ENCODE peak calls at places on chromosome 17, in nine cellular contexts. B is fibroblast of lung, Z is astrocyte of the cerebellum, Q is mucosa of descending colon, U is suprapubic skin, W is lower leg skin, N is right atrium auricular region, Y is cardiac muscle cell, K is A549. V is an unnamed sample.

GRCh38 chr17:58326609-58327341 is 1.8 kb downstream of the TSPOAP1 start:
- DNase-seq in B (no peak), Z (no peak), Q (peak; percentile 23), U (no peak), W (no peak), N (no peak), Y (no peak), K (no peak), V (no peak)

GRCh38 chr17:10879110-10879509 is 41.2 kb upstream of the PIRT start:
- DNase-seq in B (no peak), Z (no peak), Q (peak; percentile 71), U (no peak), W (no peak), N (no peak), Y (peak; percentile 61), K (peak; percentile 30), V (no peak)

GRCh38 chr17:51456942-51457341 is 196.6 kb downstream of the UTP18 start:
- DNase-seq in B (no peak), Z (no peak), Q (no peak), U (no peak), W (no peak), N (no peak), Y (no peak), K (peak; percentile 47), V (no peak)

GRCh38 chr17:21397341-21398050 is 21.3 kb downstream of the KCNJ12 start:
- DNase-seq in B (peak; percentile 55), Z (peak; percentile 20), Q (no peak), U (no peak), W (peak; percentile 26), N (no peak), Y (peak; percentile 61), K (no peak), V (peak; percentile 38)

GRCh38 chr17:77862890-77863813 is 95.4 kb upstream of the TNRC6C start:
- DNase-seq in B (no peak), Z (no peak), Q (peak; percentile 57), U (no peak), W (no peak), N (no peak), Y (no peak), K (no peak), V (no peak)

GRCh38 chr17:80667462-80668277 is 123.0 kb downstream of the RPTOR start:
- DNase-seq in B (no peak), Z (no peak), Q (peak; percentile 20), U (no peak), W (no peak), N (no peak), Y (no peak), K (no peak), V (no peak)

GRCh38 chr17:62757518-62757951 is 50.6 kb downstream of the MARCHF10 start:
- DNase-seq in B (peak; percentile 58), Z (no peak), Q (no peak), U (no peak), W (no peak), N (no peak), Y (no peak), K (no peak), V (no peak)

GRCh38 chr17:79294459-79295071 is 219.9 kb downstream of the ENGASE start:
- DNase-seq in B (peak; percentile 32), Z (peak; percentile 9), Q (peak; percentile 76), U (no peak), W (no peak), N (no peak), Y (peak; percentile 91), K (peak; percentile 49), V (no peak)

GRCh38 chr17:50129946-50130777 is at the start of gene SAMD14:
- DNase-seq in B (no peak), Z (no peak), Q (no peak), U (no peak), W (no peak), N (no peak), Y (no peak), K (no peak), V (no peak)

GRCh38 chr17:79433396-79433795 is 177.5 kb downstream of the RBFOX3 start:
- DNase-seq in B (no peak), Z (no peak), Q (no peak), U (no peak), W (no peak), N (no peak), Y (no peak), K (peak; percentile 76), V (no peak)

GRCh38 chr17:43085489-43085888 is 39.7 kb downstream of the BRCA1 start:
- DNase-seq in B (peak; percentile 36), Z (peak; percentile 15), Q (no peak), U (no peak), W (no peak), N (no peak), Y (peak; percentile 56), K (peak; percentile 46), V (no peak)

GRCh38 chr17:76360461-76360860 is 6.7 kb upstream of the PRPSAP1 start:
- DNase-seq in B (no peak), Z (no peak), Q (no peak), U (no peak), W (no peak), N (no peak), Y (no peak), K (no peak), V (no peak)

GRCh38 chr17:44969144-44969780 is 1.2 kb upstream of the C1QL1 start:
- DNase-seq in B (no peak), Z (no peak), Q (no peak), U (no peak), W (no peak), N (no peak), Y (no peak), K (no peak), V (no peak)

GRCh38 chr17:17696871-17697633 is 15.8 kb downstream of the RAI1 start:
- DNase-seq in B (no peak), Z (no peak), Q (no peak), U (no peak), W (no peak), N (no peak), Y (no peak), K (no peak), V (no peak)

GRCh38 chr17:39929657-39930407 is 2.3 kb downstream of the LRRC3C start:
- DNase-seq in B (peak; percentile 60), Z (peak; percentile 59), Q (no peak), U (no peak), W (no peak), N (no peak), Y (no peak), K (peak; percentile 55), V (peak; percentile 65)

GRCh38 chr17:17236295-17237025 is 508 bp downstream of the FLCN start:
- DNase-seq in B (peak; percentile 14), Z (peak; percentile 6), Q (no peak), U (peak; percentile 77), W (no peak), N (no peak), Y (no peak), K (peak; percentile 36), V (no peak)

GRCh38 chr17:67025216-67025792 is 19.1 kb upstream of the CACNG1 start:
- DNase-seq in B (no peak), Z (no peak), Q (peak; percentile 90), U (no peak), W (no peak), N (no peak), Y (no peak), K (no peak), V (no peak)

GRCh38 chr17:59851431-59852375 is 41.0 kb downstream of the TUBD1 start:
- DNase-seq in B (peak; percentile 100), Z (peak; percentile 80), Q (peak; percentile 63), U (peak; percentile 90), W (peak; percentile 79), N (no peak), Y (no peak), K (peak; percentile 90), V (no peak)

GRCh38 chr17:869567-870530 is 87.7 kb downstream of the MRM3 start:
- DNase-seq in B (peak; percentile 60), Z (no peak), Q (no peak), U (peak; percentile 81), W (peak; percentile 63), N (no peak), Y (no peak), K (peak; percentile 56), V (peak; percentile 77)
- H3K4me3 ChIP-seq in B (peak overlapping the region; percentile 21), Z (no peak overlapping the region), Q (no peak overlapping the region), U (peak overlapping the region; percentile 4), W (no peak overlapping the region), N (peak overlapping the region; percentile 29), Y (no peak overlapping the region), K (no peak overlapping the region), V (peak overlapping the region; percentile 8)

DNA sequence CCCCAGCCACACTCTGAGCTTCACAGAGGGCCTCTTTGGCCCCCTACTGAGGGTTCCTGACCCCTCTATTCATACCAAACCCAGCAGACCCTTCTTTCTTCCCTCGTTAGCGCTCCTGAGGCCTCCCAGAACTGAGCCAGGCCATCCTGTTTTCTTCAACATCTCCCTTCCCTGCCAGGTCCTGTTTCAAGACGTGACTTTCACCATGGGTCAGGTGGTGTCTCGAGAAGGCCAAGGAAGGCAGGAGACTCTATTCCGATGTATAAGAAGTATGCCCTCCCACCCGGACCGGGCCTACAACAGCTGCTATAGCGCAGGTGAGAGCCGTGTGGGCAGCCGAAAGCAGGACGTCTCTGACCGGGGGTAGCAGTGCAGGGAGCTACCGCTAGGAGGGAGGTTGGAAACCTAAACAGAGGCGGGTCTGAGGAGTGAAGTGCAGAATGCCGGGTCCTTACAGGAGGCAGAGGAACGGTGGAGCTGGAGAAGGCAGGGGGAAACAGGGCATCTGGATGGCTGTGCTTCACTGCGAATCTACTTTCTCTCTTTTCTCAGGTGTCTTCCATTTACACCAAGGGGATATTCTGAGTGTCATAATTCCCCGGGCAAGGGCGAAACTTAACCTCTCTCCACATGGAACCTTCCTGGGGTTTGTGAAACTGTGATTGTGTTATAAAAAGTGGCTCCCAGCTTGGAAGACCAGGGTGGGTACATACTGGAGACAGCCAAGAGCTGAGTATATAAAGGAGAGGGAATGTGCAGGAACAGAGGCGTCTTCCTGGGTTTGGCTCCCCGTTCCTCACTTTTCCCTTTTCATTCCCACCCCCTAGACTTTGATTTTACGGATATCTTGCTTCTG is 1.3 kb upstream of the SENP3 start:
- DNase-seq in B (peak; percentile 50), Z (no peak), Q (peak; percentile 88), U (peak; percentile 82), W (no peak), N (no peak), Y (peak; percentile 85), K (peak; percentile 78), V (no peak)
- TF ChIP-seq CTCF in B (peak; percentile 64), Z (peak; percentile 82), Q (peak; percentile 64), U (peak; percentile 64), W (no peak), N (peak; percentile 54), Y (peak; percentile 76), K (no peak), V (peak; percentile 72)

DNA sequence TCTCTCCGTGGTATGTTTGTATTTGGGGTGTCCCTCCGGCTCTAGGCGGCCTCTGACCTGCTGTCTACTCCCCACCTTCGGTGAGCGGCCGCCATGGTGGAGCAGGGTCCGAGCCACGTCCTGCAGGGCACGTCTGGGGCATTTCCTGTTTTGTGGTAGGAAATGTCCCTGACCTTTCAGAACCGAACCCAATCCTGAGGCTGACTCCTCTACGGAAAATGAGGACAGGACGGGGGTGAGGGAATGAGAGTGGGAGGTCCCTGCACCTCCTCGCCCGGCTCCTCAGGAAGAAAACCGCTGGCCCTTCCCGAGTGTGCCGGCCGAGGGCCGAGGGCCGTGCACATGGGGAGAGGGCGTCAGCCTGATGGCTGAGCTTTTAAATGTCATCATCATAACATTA is 45.8 kb downstream of the WDR45B start:
- DNase-seq in B (no peak), Z (no peak), Q (no peak), U (no peak), W (no peak), N (no peak), Y (no peak), K (no peak), V (no peak)
- H3K4me3 ChIP-seq in B (no peak overlapping the region), Z (no peak overlapping the region), Q (no peak overlapping the region), U (no peak overlapping the region), W (no peak overlapping the region), N (no peak overlapping the region), Y (no peak overlapping the region), K (no peak overlapping the region), V (no peak overlapping the region)

GRCh38 chr17:27895110-27895895 is 2.1 kb upstream of the LYRM9 start:
- DNase-seq in B (no peak), Z (no peak), Q (no peak), U (no peak), W (no peak), N (no peak), Y (no peak), K (no peak), V (no peak)
- TF ChIP-seq CTCF in B (no peak), Z (no peak), Q (no peak), U (no peak), W (no peak), N (no peak), Y (no peak), K (no peak), V (no peak)

V was measured in AG09309.